ENCODE peak calls at places on chromosomes 6 and 20, in six cellular contexts. E, Q, G, P, Y and Z are unnamed samples.

GRCh38 chr6:4503700-4504099 is 272.5 kb upstream of the CDYL start:
- DNase-seq in E (peak; percentile 90), Q (no peak), G (no peak), P (no peak), Y (no peak), Z (no peak)

GRCh38 chr6:11769244-11769643 is 9.4 kb downstream of the ADTRP start:
- DNase-seq in E (no peak), Q (no peak), G (peak; percentile 51), P (no peak), Y (no peak), Z (no peak)

GRCh38 chr6:27146706-27147507 is 100.6 kb upstream of the PRSS16 start:
- DNase-seq in E (peak; percentile 99), Q (no peak), G (peak; percentile 99), P (peak; percentile 100), Y (peak; percentile 79), Z (peak; percentile 77)

GRCh38 chr6:146544783-146545182 is 1.1 kb downstream of the RAB32 start:
- DNase-seq in E (no peak), Q (no peak), G (peak; percentile 14), P (peak; percentile 16), Y (no peak), Z (no peak)

GRCh38 chr6:50819527-50819905 is 845 bp downstream of the TFAP2B start:
- DNase-seq in E (no peak), Q (no peak), G (peak; percentile 15), P (peak; percentile 1), Y (peak; percentile 64), Z (no peak)

GRCh38 chr20:881051-881820 is 34.9 kb downstream of the ANGPT4 start:
- DNase-seq in E (no peak), Q (no peak), G (peak; percentile 40), P (peak; percentile 29), Y (no peak), Z (no peak)

GRCh38 chr6:33613794-33614166 is 7.3 kb upstream of the ITPR3 start:
- DNase-seq in E (no peak), Q (no peak), G (peak; percentile 53), P (no peak), Y (no peak), Z (no peak)

GRCh38 chr6:152720964-152721363 is 23.3 kb downstream of the MYCT1 start:
- DNase-seq in E (no peak), Q (no peak), G (peak; percentile 88), P (peak; percentile 6), Y (no peak), Z (no peak)

GRCh38 chr6:37550436-37550835 is 50.7 kb upstream of the CCDC167 start:
- DNase-seq in E (no peak), Q (no peak), G (no peak), P (peak; percentile 30), Y (no peak), Z (no peak)

GRCh38 chr6:101907356-101908217 is 514.1 kb downstream of the GRIK2 start:
- DNase-seq in E (no peak), Q (no peak), G (no peak), P (peak; percentile 57), Y (no peak), Z (no peak)

GRCh38 chr20:3563113-3563512 is 92.3 kb downstream of the ATRN start:
- DNase-seq in E (no peak), Q (no peak), G (no peak), P (peak; percentile 25), Y (no peak), Z (no peak)

GRCh38 chr6:148074291-148074690 is 268.3 kb upstream of the SASH1 start:
- DNase-seq in E (no peak), Q (no peak), G (no peak), P (no peak), Y (no peak), Z (no peak)

GRCh38 chr20:8018928-8019177 is 708 bp downstream of the TMX4 start:
- DNase-seq in E (no peak), Q (no peak), G (no peak), P (peak; percentile 41), Y (no peak), Z (no peak)

GRCh38 chr6:26043389-26044139 is 43.7 kb upstream of the HFE start:
- DNase-seq in E (no peak), Q (peak; percentile 25), G (peak; percentile 97), P (peak; percentile 99), Y (peak; percentile 46), Z (no peak)

GRCh38 chr20:43824699-43825402 is 89.8 kb upstream of the TOX2 start:
- DNase-seq in E (peak; percentile 15), Q (no peak), G (peak; percentile 44), P (peak; percentile 60), Y (no peak), Z (no peak)

GRCh38 chr20:31719644-31720485 is 2.8 kb downstream of the BCL2L1 start:
- DNase-seq in E (no peak), Q (no peak), G (peak; percentile 54), P (peak; percentile 53), Y (no peak), Z (no peak)

GRCh38 chr6:155530219-155530834 is 74.7 kb upstream of the NOX3 start:
- DNase-seq in E (no peak), Q (no peak), G (peak; percentile 80), P (peak; percentile 82), Y (no peak), Z (no peak)

GRCh38 chr6:116200619-116201249 is 53.1 kb downstream of the TSPYL4 start:
- DNase-seq in E (no peak), Q (no peak), G (no peak), P (peak; percentile 75), Y (no peak), Z (no peak)

GRCh38 chr6:128491041-128491642 is 29.3 kb downstream of the PTPRK start:
- DNase-seq in E (no peak), Q (no peak), G (peak; percentile 84), P (peak; percentile 49), Y (no peak), Z (no peak)

GRCh38 chr6:166998256-166999144 is 697 bp upstream of the CEP43 start:
- DNase-seq in E (no peak), Q (no peak), G (no peak), P (peak; percentile 12), Y (peak; percentile 60), Z (no peak)

GRCh38 chr6:99613705-99614429 is 7.2 kb downstream of the PRDM13 start:
- DNase-seq in E (no peak), Q (no peak), G (no peak), P (no peak), Y (peak; percentile 56), Z (no peak)

GRCh38 chr20:4068708-4069107 is 53.4 kb upstream of the RNF24 start:
- DNase-seq in E (no peak), Q (no peak), G (no peak), P (peak; percentile 67), Y (no peak), Z (no peak)

GRCh38 chr6:5606546-5606945 is 345.2 kb downstream of the FARS2 start:
- DNase-seq in E (no peak), Q (no peak), G (no peak), P (no peak), Y (no peak), Z (no peak)